ENCODE peak calls at places on chromosomes 12 and 14, in eight cellular contexts. N is iris pigment epithelial cell, T is Right ventricle myocardium inferior, Z is T-helper 1 cell, X is NCI-H1436, Q is aorta, E is esophagus muscularis mucosa, Y is T-helper 9 cell. K is an unnamed sample.

GRCh38 chr14:104322531-104323466 is 184.4 kb downstream of the KIF26A start:
- DNase-seq in Y (no peak), T (no peak), Z (no peak), N (no peak), X (no peak), Q (no peak), E (no peak), K (no peak)

GRCh38 chr12:24664151-24664550 is 284.8 kb downstream of the BCAT1 start:
- DNase-seq in Q (no peak), Z (no peak), E (no peak), N (peak; percentile 61), Y (no peak), T (no peak), X (no peak), K (no peak)

GRCh38 chr12:26786491-26787124 is 46.4 kb downstream of the ITPR2 start:
- DNase-seq in Z (no peak), N (no peak), Q (no peak), E (no peak), T (no peak), Y (no peak), X (no peak), K (no peak)

GRCh38 chr14:99348816-99349609 is 77.0 kb upstream of the BCL11B start:
- DNase-seq in Z (no peak), N (no peak), X (no peak), Y (no peak), Q (no peak), T (no peak), E (no peak), K (no peak)

GRCh38 chr12:93229494-93230310 is 148.0 kb upstream of the NUDT4 start:
- DNase-seq in Z (no peak), Y (no peak), N (peak; percentile 93), E (no peak), T (no peak), X (no peak), Q (no peak), K (no peak)

GRCh38 chr12:93789767-93790166 is 112.6 kb downstream of the CRADD start:
- DNase-seq in N (peak; percentile 67), T (no peak), Q (no peak), Z (no peak), Y (no peak), X (no peak), E (no peak), K (no peak)

GRCh38 chr12:75208851-75209781 is 523 bp downstream of the KCNC2 start:
- DNase-seq in N (peak; percentile 31), E (no peak), T (peak; percentile 62), Y (no peak), X (no peak), Q (peak; percentile 46), Z (no peak), K (no peak)

GRCh38 chr12:110347767-110348166 is 55.7 kb downstream of the ANAPC7 start:
- DNase-seq in T (peak; percentile 54), Y (no peak), E (no peak), Z (no peak), X (no peak), N (no peak), Q (no peak), K (no peak)

GRCh38 chr12:77213316-77213715 is 147.9 kb upstream of the E2F7 start:
- DNase-seq in Y (no peak), X (no peak), T (no peak), Z (no peak), N (no peak), Q (no peak), E (no peak), K (no peak)

GRCh38 chr14:52596861-52597260 is 44.2 kb downstream of the GPR137C start:
- DNase-seq in E (no peak), Z (no peak), X (no peak), Q (no peak), N (no peak), Y (no peak), T (no peak), K (no peak)

GRCh38 chr12:11497438-11497837 is 102.1 kb upstream of the PRB2 start:
- DNase-seq in X (no peak), Y (no peak), E (no peak), T (no peak), Z (no peak), N (no peak), Q (no peak), K (no peak)

GRCh38 chr12:117033382-117034045 is 65.7 kb downstream of the TESC start:
- DNase-seq in Z (no peak), Y (no peak), X (no peak), N (no peak), E (no peak), Q (no peak), T (no peak), K (no peak)

GRCh38 chr12:39777465-39777864 is 157.9 kb upstream of the ABCD2 start:
- DNase-seq in T (peak; percentile 52), Q (no peak), E (no peak), X (no peak), N (no peak), Y (no peak), Z (no peak), K (no peak)

GRCh38 chr14:54446201-54446693 is 5.1 kb upstream of the CNIH1 start:
- DNase-seq in X (peak; percentile 14), T (no peak), N (no peak), Y (no peak), Q (no peak), E (no peak), Z (no peak), K (no peak)

GRCh38 chr14:75294649-75295033 is 16.0 kb downstream of the FOS start:
- DNase-seq in N (no peak), T (no peak), X (no peak), Y (no peak), Q (no peak), Z (no peak), E (no peak), K (no peak)

GRCh38 chr12:112185093-112185923 is 59.9 kb downstream of the TRAFD1 start:
- DNase-seq in E (no peak), X (no peak), Z (no peak), N (no peak), Q (no peak), Y (no peak), T (no peak), K (no peak)

GRCh38 chr12:106171117-106171750 is 32.5 kb upstream of the NUAK1 start:
- DNase-seq in Z (no peak), X (no peak), Q (no peak), T (no peak), E (no peak), Y (no peak), N (no peak), K (no peak)

GRCh38 chr12:128133321-128134050 is 133.5 kb upstream of the TMEM132C start:
- DNase-seq in E (no peak), X (no peak), Y (no peak), N (no peak), T (no peak), Z (no peak), Q (no peak), K (no peak)

GRCh38 chr14:104936361-104937155 is 11.9 kb downstream of the PLD4 start:
- DNase-seq in X (no peak), T (no peak), Z (no peak), N (no peak), E (no peak), Y (no peak), Q (peak; percentile 44), K (no peak)